ENCODE peak calls at places on chromosome 18, in four cellular contexts. Z is aorta, G is upper lobe of right lung, O is heart left ventricle. C is an unnamed sample.

GRCh38 chr18:3526421-3527354 is 76.7 kb downstream of the TGIF1 start:
- ATAC-seq in Z (no peak), O (peak; percentile 56), G (no peak), C (no peak)

GRCh38 chr18:79804130-79804772 is 6.5 kb downstream of the KCNG2 start:
- ATAC-seq in O (no peak), Z (peak; percentile 46), G (no peak), C (no peak)

GRCh38 chr18:41064916-41065315 is 890.1 kb upstream of the PIK3C3 start:
- ATAC-seq in Z (no peak), O (no peak), G (no peak), C (no peak)

GRCh38 chr18:26771524-26771923 is 94.0 kb downstream of the AQP4 start:
- ATAC-seq in Z (no peak), G (peak; percentile 85), O (peak; percentile 61), C (no peak)

GRCh38 chr18:38496222-38496810 is 930.7 kb upstream of the CELF4 start:
- ATAC-seq in O (no peak), Z (no peak), G (no peak), C (no peak)

GRCh38 chr18:14025306-14025940 is 106.8 kb downstream of the ZNF519 start:
- ATAC-seq in Z (no peak), O (no peak), G (no peak), C (no peak)

GRCh38 chr18:51658436-51658835 is 461.0 kb upstream of the MEX3C start:
- ATAC-seq in Z (no peak), O (no peak), G (no peak), C (no peak)

GRCh38 chr18:23871410-23871809 is 143.1 kb upstream of the TTC39C start:
- ATAC-seq in O (peak; percentile 79), G (peak; percentile 54), Z (no peak), C (no peak)

GRCh38 chr18:69626643-69627242 is 226.1 kb downstream of the DOK6 start:
- ATAC-seq in G (peak; percentile 49), Z (no peak), O (no peak), C (no peak)

GRCh38 chr18:36602620-36603019 is 226.2 kb downstream of the TPGS2 start:
- ATAC-seq in G (no peak), O (no peak), Z (no peak), C (no peak)

GRCh38 chr18:79117380-79117779 is 48.2 kb downstream of the ATP9B start:
- ATAC-seq in O (no peak), G (peak; percentile 95), Z (no peak), C (no peak)

GRCh38 chr18:68035709-68036522 is 519.4 kb upstream of the DSEL start:
- ATAC-seq in G (no peak), O (peak; percentile 50), Z (no peak), C (no peak)

GRCh38 chr18:3251963-3252277 is 4.3 kb downstream of the MYL12A start:
- ATAC-seq in Z (no peak), G (no peak), O (peak; percentile 18), C (no peak)

GRCh38 chr18:42614619-42615293 is 500.7 kb downstream of the RIT2 start:
- ATAC-seq in O (peak; percentile 98), Z (no peak), G (no peak), C (peak; percentile 66)

DNA sequence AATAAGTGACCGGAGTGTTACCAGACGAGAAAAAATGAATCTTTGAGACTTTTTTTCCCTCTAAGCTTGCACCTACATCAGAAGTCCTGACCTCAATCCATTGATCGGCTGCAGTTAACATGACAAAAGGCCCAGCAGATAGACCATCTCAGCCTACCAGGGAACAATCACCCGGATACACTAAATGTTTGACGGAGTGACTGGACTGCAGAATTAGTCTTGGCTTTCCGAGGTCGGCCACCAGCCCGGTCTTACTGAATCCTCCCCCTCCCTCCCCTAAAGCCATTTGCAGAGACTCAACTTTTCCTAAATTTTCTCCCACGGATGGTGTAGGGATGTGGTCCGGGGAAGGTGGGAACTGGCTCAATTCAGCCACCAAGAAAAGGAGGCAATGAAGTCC is 309.9 kb upstream of the SKOR2 start:
- ATAC-seq in O (no peak), G (no peak), Z (no peak), C (no peak)
- H3K27me3 ChIP-seq in O (peaks cover 28% of the 10 kb centered on the region), G (no peaks in the 10 kb centered on the region), Z (no peaks in the 10 kb centered on the region), C (peaks cover 39% of the 10 kb centered on the region)

DNA sequence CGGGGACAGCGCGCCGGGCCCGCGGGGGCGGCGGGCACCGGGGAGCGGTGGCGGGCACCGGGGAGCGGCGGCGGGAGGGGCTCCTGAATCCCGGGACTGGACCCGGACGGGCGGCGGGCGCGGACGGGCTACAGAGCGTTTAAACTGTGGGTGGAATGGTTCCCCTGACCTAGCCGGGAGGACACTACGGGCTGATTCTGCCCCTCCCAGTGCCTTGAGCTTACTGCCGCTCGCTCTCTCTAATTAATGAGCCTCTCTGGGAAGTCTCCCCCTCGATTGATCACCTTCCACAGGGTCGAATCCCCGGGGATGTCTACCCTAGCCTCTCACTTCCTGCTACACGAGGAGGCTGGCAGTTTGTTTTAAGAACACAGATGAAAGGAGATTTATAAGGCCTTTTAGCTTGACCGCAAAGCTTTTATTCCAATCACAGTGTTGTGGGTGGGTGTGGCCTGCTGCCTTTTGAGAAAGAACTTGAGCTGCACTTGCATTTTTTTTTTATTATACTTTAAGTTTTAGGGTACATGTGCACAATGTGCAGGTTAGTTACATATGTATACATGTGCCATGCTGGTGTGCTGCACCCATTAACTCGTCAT is 1.0 kb downstream of the GNAL start:
- ATAC-seq in G (peak; percentile 38), Z (peak; percentile 37), O (no peak), C (no peak)
- H3K27ac ChIP-seq in G (no peak overlapping the region), Z (no peak overlapping the region), O (no peak overlapping the region), C (peak overlapping the region; percentile 86)

GRCh38 chr18:44265437-44265836 is 415.3 kb upstream of the SETBP1 start:
- ATAC-seq in G (no peak), Z (no peak), O (no peak), C (no peak)

DNA sequence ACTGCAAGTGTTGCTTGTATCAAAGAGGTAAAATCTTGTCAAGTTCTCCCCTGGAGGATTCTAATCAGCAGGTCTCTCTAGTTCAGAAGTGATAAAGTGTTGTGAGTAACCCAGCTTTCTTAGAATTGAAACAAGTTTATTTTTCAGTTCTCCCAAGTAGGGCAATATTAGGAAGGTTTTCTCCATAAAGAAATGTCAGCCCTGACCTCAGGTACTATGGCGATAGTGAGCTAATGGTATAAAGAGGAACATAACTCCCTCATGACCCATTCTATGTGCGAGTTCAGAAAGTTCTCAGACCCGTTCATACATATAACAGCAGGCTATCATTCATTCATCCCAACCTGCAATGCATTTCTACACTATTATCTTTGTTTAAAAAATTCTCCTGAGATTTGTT is 421.1 kb upstream of the SETBP1 start:
- ATAC-seq in G (no peak), Z (no peak), O (no peak), C (no peak)
- H3K27me3 ChIP-seq in G (no peaks in the 10 kb centered on the region), Z (no peaks in the 10 kb centered on the region), O (no peaks in the 10 kb centered on the region), C (no peaks in the 10 kb centered on the region)

DNA sequence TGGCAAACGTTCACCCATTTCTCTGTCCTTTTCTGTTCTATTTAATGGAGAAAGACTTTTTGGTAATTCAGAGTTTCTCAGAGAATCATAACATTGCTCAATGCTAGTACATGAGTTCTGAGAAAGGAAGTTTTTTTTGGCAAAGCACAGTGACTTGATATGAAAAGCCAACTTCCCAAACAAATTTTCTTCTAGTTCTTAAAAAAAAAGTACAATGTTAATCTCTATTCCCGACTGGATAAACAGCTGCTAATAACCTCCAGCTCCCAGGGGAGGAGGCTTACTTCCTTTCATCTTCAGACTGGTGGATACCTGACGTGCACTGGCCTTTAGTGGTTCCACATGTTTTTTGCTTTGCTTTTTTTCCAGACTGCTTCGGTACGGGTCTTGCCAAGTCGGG is 284.6 kb upstream of the CCDC68 start:
- ATAC-seq in O (peak; percentile 89), G (no peak), Z (peak; percentile 82), C (peak; percentile 65)
- H3K27ac ChIP-seq in O (peak overlapping the region; percentile 58), G (peak overlapping the region; percentile 3), Z (peak overlapping the region; percentile 95), C (no peak overlapping the region)

GRCh38 chr18:11147962-11148654 is 1.3 kb downstream of the PIEZO2 start:
- ATAC-seq in Z (no peak), O (no peak), G (no peak), C (no peak)
- H3K27me3 ChIP-seq in Z (no peaks in the 10 kb centered on the region), O (peaks cover 48% of the 10 kb centered on the region), G (peaks cover 45% of the 10 kb centered on the region), C (peaks cover 61% of the 10 kb centered on the region)

GRCh38 chr18:54828986-54829385 is 709 bp downstream of the RAB27B start:
- ATAC-seq in G (no peak), O (no peak), Z (no peak), C (no peak)

GRCh38 chr18:54828290-54828871 is at the start of gene RAB27B:
- ATAC-seq in Z (peak; percentile 63), O (peak; percentile 71), G (peak; percentile 96), C (peak; percentile 71)

GRCh38 chr18:54829856-54830255 is 1.6 kb downstream of the RAB27B start:
- ATAC-seq in O (no peak), Z (no peak), G (no peak), C (no peak)

GRCh38 chr18:54825626-54826344 is 2.5 kb upstream of the RAB27B start:
- ATAC-seq in O (no peak), Z (no peak), G (no peak), C (no peak)

GRCh38 chr18:54830260-54830659 is 2.0 kb downstream of the RAB27B start:
- ATAC-seq in Z (no peak), O (no peak), G (no peak), C (no peak)
- H3K27ac ChIP-seq in Z (no peak overlapping the region), O (no peak overlapping the region), G (no peak overlapping the region), C (no peak overlapping the region)

GRCh38 chr18:48392266-48392665 is 16.9 kb downstream of the ZBTB7C start:
- ATAC-seq in Z (peak; percentile 19), O (no peak), G (no peak), C (no peak)
- H3K27me3 ChIP-seq in Z (no peaks in the 10 kb centered on the region), O (no peaks in the 10 kb centered on the region), G (no peaks in the 10 kb centered on the region), C (no peaks in the 10 kb centered on the region)

DNA sequence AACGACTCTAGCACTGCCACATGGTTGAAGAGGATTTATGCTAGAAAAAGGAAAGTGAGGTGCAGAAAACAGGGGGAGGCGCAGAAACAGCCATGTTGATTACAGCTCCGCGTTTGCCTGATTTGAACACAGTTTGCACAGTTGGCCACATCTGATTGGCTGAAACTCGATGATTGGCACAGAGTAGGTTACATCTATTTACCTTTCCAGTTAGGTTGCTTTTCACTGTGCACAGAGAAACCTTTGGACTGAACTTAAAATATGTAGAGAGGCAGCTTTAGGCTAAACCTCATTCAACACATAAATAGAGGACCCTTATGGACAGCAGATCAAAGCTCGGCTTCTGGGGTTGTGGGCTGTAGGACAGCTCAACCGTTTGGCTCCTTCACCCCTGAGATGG is 153.7 kb upstream of the APCDD1 start:
- ATAC-seq in Z (no peak), O (no peak), G (no peak), C (no peak)
- H3K27ac ChIP-seq in Z (no peak overlapping the region), O (no peak overlapping the region), G (no peak overlapping the region), C (no peak overlapping the region)

DNA sequence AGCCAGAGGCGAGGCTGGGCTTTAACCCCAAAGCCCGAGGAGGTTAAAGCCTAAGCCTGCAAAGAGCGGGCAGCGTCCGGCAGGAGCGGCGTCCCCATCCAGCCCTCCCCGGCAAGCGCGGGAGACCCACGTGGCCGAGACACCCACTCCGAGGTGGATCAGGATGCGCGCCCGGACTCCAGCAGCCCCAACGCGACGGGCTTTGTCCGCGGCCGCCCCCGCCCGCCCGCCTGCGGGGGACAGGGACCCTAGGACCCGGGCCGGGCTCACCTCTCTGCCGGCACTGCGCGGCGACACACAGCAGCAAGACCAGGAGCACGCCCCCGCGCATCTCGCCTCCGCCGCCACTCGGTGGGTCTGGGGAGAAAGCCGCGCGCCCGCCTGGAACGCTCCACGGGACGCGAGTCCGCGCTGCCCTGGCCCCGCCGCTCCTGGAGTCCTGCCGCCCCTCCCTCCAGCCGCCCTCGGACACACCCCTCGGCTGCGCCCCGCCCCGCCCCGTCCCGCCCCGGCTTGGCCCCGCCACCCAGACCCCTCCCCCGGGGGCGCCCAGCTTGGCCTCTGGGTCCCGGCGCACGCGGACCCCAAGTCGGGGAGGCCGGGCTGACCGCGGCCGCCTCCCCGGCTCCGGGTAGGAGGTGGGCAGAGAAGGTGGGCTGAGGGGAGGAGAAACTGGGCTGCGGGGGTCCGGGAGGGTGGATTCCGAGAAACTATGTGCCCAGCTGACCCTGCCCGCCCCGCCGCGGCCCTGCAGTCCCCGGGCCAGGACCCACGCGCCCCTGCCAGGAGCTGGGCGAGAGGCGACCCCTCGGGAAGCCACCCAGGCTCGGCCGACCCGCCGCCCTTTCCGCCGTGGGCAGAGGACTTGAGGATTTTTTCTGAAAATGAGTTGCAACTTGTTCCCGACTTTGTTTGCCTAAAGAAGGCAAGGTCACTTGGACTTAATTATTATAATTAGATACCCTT is at the start of gene LAMA1:
- ATAC-seq in Z (peak; percentile 19), G (peak; percentile 80), O (no peak), C (no peak)
- H3K27me3 ChIP-seq in Z (no peaks in the 10 kb centered on the region), G (peaks cover 56% of the 10 kb centered on the region), O (peaks cover 50% of the 10 kb centered on the region), C (peaks cover 68% of the 10 kb centered on the region)